ENCODE peak calls at places on chromosomes 11 and 22, in eight cellular contexts. J is AG09309; U is skeletal muscle cell; P is NCI-H1105; S is caudate nucleus; X is uterus; D is choroid plexus epithelial cell; F is effector CD4-positive, alpha-beta T cell. V is an unnamed sample.

GRCh38 chr11:88188251-88189030 is 13.2 kb upstream of the RAB38 start:
- DNase-seq in J (no peak), U (no peak), P (no peak), S (no peak), X (no peak), D (peak), F (no peak), V (no peak)

GRCh38 chr11:128686745-128687177 is 7.1 kb upstream of the FLI1 start:
- DNase-seq in J (no peak), U (no peak), P (no peak), S (no peak), X (no peak), D (peak), F (peak), V (no peak)

GRCh38 chr11:108718466-108718865 is 53.6 kb downstream of the DDX10 start:
- DNase-seq in J (no peak), U (no peak), P (no peak), S (no peak), X (no peak), D (no peak), F (no peak), V (no peak)

GRCh38 chr11:74449369-74449931 is 17.9 kb downstream of the KCNE3 start:
- DNase-seq in J (peak), U (peak), P (peak), S (no peak), X (peak), D (peak), F (peak), V (peak)

GRCh38 chr11:12164061-12165014 is 53.9 kb downstream of the MICAL2 start:
- DNase-seq in J (peak), U (peak), P (no peak), S (no peak), X (peak), D (peak), F (no peak), V (peak)

GRCh38 chr11:132242662-132243061 is 872.2 kb downstream of the NTM start:
- DNase-seq in J (no peak), U (no peak), P (peak), S (no peak), X (no peak), D (no peak), F (no peak), V (no peak)

GRCh38 chr11:132177106-132177505 is 806.7 kb downstream of the NTM start:
- DNase-seq in J (peak), U (peak), P (no peak), S (no peak), X (no peak), D (peak), F (no peak), V (peak)

GRCh38 chr22:38469306-38469781 is 1.4 kb downstream of the KDELR3 start:
- DNase-seq in J (no peak), U (no peak), P (no peak), S (no peak), X (no peak), D (no peak), F (no peak), V (no peak)

GRCh38 chr11:75100314-75100713 is 3.6 kb upstream of the OR2AT4 start:
- DNase-seq in J (no peak), U (peak), P (no peak), S (no peak), X (no peak), D (peak), F (no peak), V (no peak)

GRCh38 chr11:10666556-10666955 is 27.0 kb downstream of the IRAG1 start:
- DNase-seq in J (no peak), U (no peak), P (no peak), S (no peak), X (no peak), D (peak), F (no peak), V (no peak)

GRCh38 chr11:71537537-71537936 is 288 bp upstream of the KRTAP5-8 start:
- DNase-seq in J (no peak), U (no peak), P (no peak), S (no peak), X (no peak), D (no peak), F (no peak), V (no peak)

GRCh38 chr22:38122616-38123015 is 12.1 kb upstream of the BAIAP2L2 start:
- DNase-seq in J (no peak), U (no peak), P (no peak), S (no peak), X (no peak), D (no peak), F (no peak), V (no peak)

GRCh38 chr11:73520358-73521061 is 77.4 kb downstream of the FAM168A start:
- DNase-seq in J (no peak), U (peak), P (peak), S (no peak), X (no peak), D (peak), F (no peak), V (no peak)

GRCh38 chr22:44597616-44598015 is 99.6 kb upstream of the RTL6 start:
- DNase-seq in J (no peak), U (peak), P (peak), S (no peak), X (no peak), D (no peak), F (no peak), V (no peak)

GRCh38 chr11:13303668-13304649 is 26.4 kb downstream of the BMAL1 start:
- DNase-seq in J (no peak), U (no peak), P (no peak), S (no peak), X (no peak), D (no peak), F (no peak), V (no peak)

GRCh38 chr11:65502852-65503603 is 4.2 kb downstream of the MALAT1 start:
- DNase-seq in J (no peak), U (no peak), P (no peak), S (no peak), X (peak), D (peak), F (no peak), V (peak)

GRCh38 chr11:129814244-129814992 is 1.2 kb upstream of the TMEM45B start:
- DNase-seq in J (no peak), U (no peak), P (no peak), S (no peak), X (no peak), D (no peak), F (peak), V (no peak)

GRCh38 chr22:28799834-28800307 is 498 bp downstream of the XBP1 start:
- DNase-seq in J (peak), U (peak), P (no peak), S (no peak), X (peak), D (peak), F (peak), V (peak)

GRCh38 chr11:45264839-45265515 is 21.2 kb downstream of the SYT13 start:
- DNase-seq in J (peak), U (peak), P (no peak), S (no peak), X (no peak), D (peak), F (no peak), V (peak)

GRCh38 chr22:35384567-35384966 is 3.7 kb downstream of the HMOX1 start:
- DNase-seq in J (no peak), U (no peak), P (no peak), S (no peak), X (no peak), D (no peak), F (no peak), V (no peak)

GRCh38 chr11:67045314-67045713 is 11.3 kb upstream of the RHOD start:
- DNase-seq in J (peak), U (peak), P (no peak), S (peak), X (no peak), D (peak), F (no peak), V (no peak)

GRCh38 chr11:128482512-128483191 is 104.7 kb downstream of the ETS1 start:
- DNase-seq in J (peak), U (peak), P (no peak), S (no peak), X (no peak), D (peak), F (peak), V (no peak)

GRCh38 chr11:42338056-42338455 is 878.6 kb upstream of the LRRC4C start:
- DNase-seq in J (no peak), U (no peak), P (no peak), S (no peak), X (no peak), D (no peak), F (no peak), V (no peak)

GRCh38 chr22:29205598-29206371 is at the start of gene EMID1:
- DNase-seq in J (no peak), U (no peak), P (no peak), S (no peak), X (peak), D (peak), F (no peak), V (peak)

V was measured in LoVo.